ENCODE peak calls at places on chromosomes 11 and 22, in ten cellular contexts. M, J, X, T, B, N, Q, Z, K and A are unnamed samples.

GRCh38 chr22:27962268-27963191 is 43.5 kb upstream of the PITPNB start:
- DNase-seq in T (no peak), Z (peak), K (no peak), B (no peak), M (no peak), X (no peak), J (no peak), Q (peak), N (no peak), A (no peak)

GRCh38 chr22:46953968-46954755 is 191.7 kb downstream of the TBC1D22A start:
- DNase-seq in Z (no peak), Q (no peak), T (no peak), J (no peak), B (no peak), N (no peak), X (no peak), K (no peak), M (no peak), A (no peak)

GRCh38 chr11:116948375-116948774 is 111.0 kb upstream of the APOA1 start:
- DNase-seq in N (no peak), T (peak), K (no peak), Q (peak), B (peak), X (no peak), Z (no peak), M (no peak), J (no peak), A (no peak)

GRCh38 chr11:94400839-94401772 is at the start of gene GPR83:
- DNase-seq in T (no peak), X (no peak), J (no peak), Q (no peak), B (peak), K (no peak), Z (no peak), N (no peak), M (no peak), A (no peak)

GRCh38 chr11:45145421-45146071 is 893 bp upstream of the PRDM11 start:
- DNase-seq in M (no peak), T (no peak), N (no peak), B (peak), K (no peak), J (peak), Z (no peak), Q (peak), X (no peak), A (no peak)

GRCh38 chr11:783581-784015 is 6.3 kb downstream of the CEND1 start:
- DNase-seq in K (no peak), N (no peak), T (no peak), J (peak), Z (peak), B (peak), M (peak), Q (peak), X (no peak), A (no peak)

GRCh38 chr11:33564856-33565453 is 135.7 kb downstream of the C11orf91 start:
- DNase-seq in Z (no peak), T (no peak), Q (no peak), N (no peak), J (no peak), M (no peak), X (no peak), B (no peak), K (no peak), A (no peak)

GRCh38 chr11:69462106-69463045 is 19.1 kb upstream of the LINC01488 start:
- DNase-seq in Z (no peak), K (no peak), Q (peak), M (no peak), X (no peak), J (peak), N (no peak), B (no peak), T (no peak), A (no peak)

GRCh38 chr11:57476883-57477506 is 16.7 kb downstream of the RTN4RL2 start:
- DNase-seq in T (no peak), Z (no peak), K (no peak), Q (no peak), B (no peak), M (no peak), N (no peak), J (peak), X (no peak), A (no peak)

GRCh38 chr11:122863704-122864326 is 18.7 kb upstream of the JHY start:
- DNase-seq in M (no peak), Z (peak), Q (peak), B (peak), K (no peak), N (no peak), J (peak), T (no peak), X (no peak), A (no peak)

GRCh38 chr11:31328698-31329097 is 40.8 kb downstream of the DCDC1 start:
- DNase-seq in Z (no peak), T (no peak), M (no peak), K (no peak), B (no peak), Q (no peak), X (no peak), N (no peak), J (no peak), A (no peak)

GRCh38 chr11:118602331-118602730 is 5.1 kb upstream of the PHLDB1 start:
- DNase-seq in Q (peak), J (no peak), K (no peak), X (no peak), Z (no peak), B (no peak), N (no peak), T (no peak), M (no peak), A (no peak)

GRCh38 chr11:73156686-73157085 is 14.6 kb upstream of the FCHSD2 start:
- DNase-seq in B (no peak), X (no peak), Z (no peak), N (no peak), M (no peak), Q (no peak), J (no peak), K (no peak), T (no peak), A (no peak)

GRCh38 chr11:34909435-34909834 is 6.7 kb downstream of the APIP start:
- DNase-seq in K (no peak), N (no peak), J (no peak), T (no peak), B (no peak), Q (no peak), M (no peak), X (no peak), Z (no peak), A (no peak)

GRCh38 chr11:112017538-112017937 is 7.7 kb upstream of the DLAT start:
- DNase-seq in Q (peak), M (no peak), X (no peak), T (no peak), J (peak), N (no peak), Z (no peak), K (no peak), B (peak), A (no peak)